ENCODE peak calls at places on chromosomes 3 and 15, in five cellular contexts. N is hepatocyte, P is RWPE1, R is coronary artery, J is ovary. U is an unnamed sample.

GRCh38 chr3:195241592-195242355 is 29.2 kb downstream of the XXYLT1 start:
- DNase-seq in J (peak), R (peak), P (no peak), N (no peak), U (no peak)

GRCh38 chr3:44074181-44074580 is 167.5 kb upstream of the TOPAZ1 start:
- DNase-seq in R (no peak), N (no peak), P (peak), J (no peak), U (no peak)

GRCh38 chr15:49953421-49953820 is 165.6 kb downstream of the ATP8B4 start:
- DNase-seq in R (no peak), J (no peak), N (no peak), P (no peak), U (no peak)

GRCh38 chr3:15347104-15347736 is 14.8 kb upstream of the SH3BP5 start:
- DNase-seq in R (no peak), N (no peak), P (no peak), J (no peak), U (no peak)

GRCh38 chr15:93037341-93038063 is 51.5 kb downstream of the RGMA start:
- DNase-seq in R (peak), J (peak), P (no peak), N (peak), U (peak)

GRCh38 chr3:79937567-79937966 is 169.8 kb upstream of the ROBO1 start:
- DNase-seq in J (no peak), R (no peak), N (peak), P (peak), U (no peak)

GRCh38 chr3:42061711-42062408 is 29.3 kb upstream of the TRAK1 start:
- DNase-seq in N (peak), J (no peak), P (peak), R (peak), U (peak)

GRCh38 chr15:99931703-99932603 is 198.7 kb upstream of the LYSMD4 start:
- DNase-seq in R (no peak), P (no peak), N (no peak), J (no peak), U (no peak)

GRCh38 chr15:92667291-92667904 is 11.8 kb upstream of the FAM174B start:
- DNase-seq in R (no peak), N (no peak), P (no peak), J (peak), U (no peak)

GRCh38 chr15:34472947-34473346 is 35.3 kb upstream of the GOLGA8A start:
- DNase-seq in N (no peak), P (no peak), R (no peak), J (no peak), U (no peak)

GRCh38 chr15:93359780-93360161 is 270.8 kb upstream of the RGMA start:
- DNase-seq in N (peak), P (no peak), J (no peak), R (no peak), U (no peak)

GRCh38 chr3:66416556-66417304 is 84.1 kb downstream of the LRIG1 start:
- DNase-seq in P (no peak), J (no peak), N (no peak), R (peak), U (no peak)

GRCh38 chr15:101325263-101326025 is 30.4 kb upstream of the SNRPA1 start:
- DNase-seq in N (no peak), P (no peak), J (no peak), R (peak), U (no peak)

GRCh38 chr3:1183320-1184048 is 90.7 kb downstream of the CNTN6 start:
- DNase-seq in J (no peak), R (no peak), N (peak), P (peak), U (no peak)

GRCh38 chr3:101466465-101467309 is 46.3 kb downstream of the SENP7 start:
- DNase-seq in P (no peak), R (no peak), J (no peak), N (peak), U (no peak)

GRCh38 chr3:157785071-157785826 is 282.0 kb upstream of the VEPH1 start:
- DNase-seq in N (peak), J (no peak), P (peak), R (no peak), U (no peak)

GRCh38 chr3:157789162-157789561 is 285.9 kb upstream of the VEPH1 start:
- DNase-seq in N (no peak), J (no peak), R (no peak), P (peak), U (no peak)

GRCh38 chr3:157786216-157786615 is 283.0 kb upstream of the VEPH1 start:
- DNase-seq in N (no peak), R (no peak), J (no peak), P (peak), U (no peak)

GRCh38 chr3:157782236-157782635 is 279.0 kb upstream of the VEPH1 start:
- DNase-seq in P (no peak), N (no peak), J (no peak), R (no peak), U (no peak)

DNA sequence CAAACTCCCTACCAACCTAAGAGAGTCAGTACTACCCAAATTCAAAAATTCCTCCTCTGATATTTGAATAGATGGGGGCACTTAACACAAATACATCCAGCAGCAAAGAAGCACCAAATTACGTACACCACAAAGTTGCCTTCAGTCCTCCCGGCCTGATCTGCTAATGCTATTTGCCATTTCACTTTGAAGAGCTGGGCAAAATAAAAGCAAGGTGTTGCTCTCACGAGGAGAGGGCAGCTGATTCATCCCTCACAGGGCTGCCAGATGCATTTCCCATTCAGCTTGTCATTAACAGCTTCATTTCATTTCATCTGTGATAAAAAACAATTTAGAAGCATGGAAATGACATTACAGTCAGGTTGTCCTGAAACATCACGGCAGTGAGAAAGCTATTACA is 283.4 kb upstream of the VEPH1 start:
- DNase-seq in J (no peak), P (peak), R (no peak), N (no peak), U (no peak)
- H3K27ac ChIP-seq in J (no peak), P (no peak), R (no peak), N (no peak), U (no peak)

DNA sequence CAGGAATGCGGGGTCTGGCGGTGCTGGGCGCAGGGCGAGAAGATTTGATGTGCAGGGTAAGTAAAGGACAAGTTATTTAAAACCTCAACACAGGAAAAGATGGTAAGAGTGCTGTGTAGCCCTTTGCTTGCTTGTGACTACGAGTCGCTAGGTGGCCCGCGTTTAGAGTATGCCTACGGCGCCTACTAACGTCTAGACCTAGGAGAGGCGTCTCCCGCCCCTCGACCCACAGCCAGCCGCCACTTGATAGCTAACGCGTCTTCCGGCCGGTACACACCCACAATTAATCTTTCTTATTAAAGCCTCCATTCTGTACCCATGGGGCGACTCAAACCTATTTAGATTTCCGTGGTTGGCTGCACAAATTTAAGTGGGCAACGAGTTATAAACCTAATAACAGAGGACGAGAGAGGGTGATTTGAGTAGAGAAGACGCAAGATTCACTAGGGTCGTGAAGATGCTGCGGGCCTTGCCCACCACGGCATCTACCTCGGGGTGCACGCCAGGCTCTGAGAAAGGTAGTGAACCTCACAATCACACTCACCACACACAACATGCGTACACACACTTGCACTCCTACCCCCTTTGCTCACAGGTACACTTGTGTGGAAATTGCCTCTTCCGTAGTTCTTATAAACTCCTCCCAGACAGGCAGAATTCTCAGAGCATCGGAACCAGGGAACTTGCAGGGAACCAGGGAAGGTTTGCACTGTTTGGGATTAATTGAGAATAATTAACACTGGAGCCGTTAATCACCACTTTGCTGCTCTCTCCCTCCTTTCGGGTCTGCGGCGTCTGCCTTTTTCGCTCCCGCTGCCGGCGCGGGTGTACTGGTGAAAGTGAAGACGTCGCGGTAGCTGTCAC is 12.1 kb downstream of the SOX2 start:
- DNase-seq in P (no peak), R (no peak), J (no peak), N (no peak), U (no peak)
- H3K27ac ChIP-seq in P (no peak), R (no peak), J (no peak), N (no peak), U (no peak)

GRCh38 chr3:126870608-126871210 is 112.2 kb upstream of the PLXNA1 start:
- DNase-seq in P (no peak), J (peak), N (no peak), R (peak), U (no peak)
- H3K27ac ChIP-seq in P (no peak), J (no peak), N (no peak), R (no peak), U (no peak)

GRCh38 chr3:196422976-196423781 is 9.0 kb downstream of the UBXN7 start:
- DNase-seq in N (peak), P (no peak), J (peak), R (no peak), U (peak)
- H3K27ac ChIP-seq in N (no peak), P (peak), J (no peak), R (peak), U (peak)

DNA sequence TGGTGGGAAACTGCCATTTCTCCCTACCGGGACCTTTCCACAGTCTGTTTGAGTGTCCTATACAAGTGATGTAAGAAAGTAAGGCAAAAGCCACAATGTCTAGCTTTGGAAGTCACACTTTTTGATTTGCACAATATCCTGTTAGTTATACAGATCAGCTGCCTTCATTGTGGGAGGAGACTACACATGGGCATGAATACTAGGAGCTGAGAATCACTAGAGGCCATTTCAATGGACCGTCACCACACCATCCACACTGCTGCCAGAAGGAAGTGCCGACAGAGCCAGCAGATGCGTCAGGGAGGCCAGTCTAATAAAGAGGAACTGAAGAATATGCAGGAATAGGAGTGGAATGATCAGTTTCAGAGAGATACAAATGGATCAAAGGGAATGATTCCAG is 65.8 kb downstream of the SCN11A start:
- DNase-seq in J (no peak), N (no peak), R (no peak), P (no peak), U (no peak)
- H3K27ac ChIP-seq in J (no peak), N (peak), R (no peak), P (no peak), U (no peak)

GRCh38 chr3:52983828-52984227 is 62.0 kb downstream of the SFMBT1 start:
- DNase-seq in N (no peak), P (no peak), R (no peak), J (no peak), U (no peak)
- H3K27ac ChIP-seq in N (no peak), P (no peak), R (no peak), J (no peak), U (no peak)

GRCh38 chr15:68790910-68791309 is 29.8 kb downstream of the ANP32A start:
- DNase-seq in R (no peak), N (no peak), J (no peak), P (no peak), U (no peak)

GRCh38 chr15:68789921-68790575 is 30.6 kb downstream of the ANP32A start:
- DNase-seq in P (no peak), R (no peak), N (peak), J (no peak), U (peak)

GRCh38 chr15:68792901-68793766 is 27.6 kb downstream of the ANP32A start:
- DNase-seq in P (no peak), N (no peak), J (no peak), R (no peak), U (no peak)

GRCh38 chr15:68793776-68794175 is 26.9 kb downstream of the ANP32A start:
- DNase-seq in P (no peak), J (no peak), R (no peak), N (no peak), U (no peak)

GRCh38 chr15:68791431-68792283 is 29.0 kb downstream of the ANP32A start:
- DNase-seq in J (no peak), P (no peak), R (no peak), N (no peak), U (no peak)
- H3K27ac ChIP-seq in J (no peak), P (peak), R (no peak), N (peak), U (peak)

U was measured in heart right ventricle.